ENCODE peak calls at places on chromosomes 2 and 18, in nine cellular contexts. U, D, N, W, X, V, M, K and Z are unnamed samples.

GRCh38 chr2:16662440-16662839 is 3.2 kb downstream of the CYRIA start:
- DNase-seq in U (no peak), D (no peak), N (no peak), W (peak), X (no peak), V (no peak), M (no peak), K (peak), Z (no peak)

GRCh38 chr2:109659356-109660045 is 45.3 kb downstream of the SOWAHC start:
- DNase-seq in U (no peak), D (no peak), N (no peak), W (no peak), X (no peak), V (peak), M (no peak), K (no peak), Z (no peak)

GRCh38 chr2:54402350-54402749 is 53.8 kb upstream of the SPTBN1 start:
- DNase-seq in U (no peak), D (no peak), N (peak), W (peak), X (no peak), V (no peak), M (no peak), K (peak), Z (peak)

GRCh38 chr2:109280804-109281203 is 151.8 kb downstream of the SH3RF3 start:
- DNase-seq in U (no peak), D (no peak), N (no peak), W (no peak), X (no peak), V (no peak), M (no peak), K (no peak), Z (no peak)

GRCh38 chr2:105873281-105873680 is 128.6 kb downstream of the NCK2 start:
- DNase-seq in U (no peak), D (no peak), N (no peak), W (no peak), X (no peak), V (no peak), M (no peak), K (peak), Z (no peak)

GRCh38 chr2:50781646-50782045 is 250.3 kb downstream of the NRXN1 start:
- DNase-seq in U (no peak), D (no peak), N (no peak), W (no peak), X (no peak), V (no peak), M (no peak), K (no peak), Z (no peak)

GRCh38 chr2:160666019-160666676 is 172.5 kb upstream of the RBMS1 start:
- DNase-seq in U (peak), D (no peak), N (no peak), W (peak), X (peak), V (no peak), M (no peak), K (peak), Z (no peak)

GRCh38 chr18:64116806-64117205 is 32.1 kb downstream of the LINC00305 start:
- DNase-seq in U (no peak), D (no peak), N (no peak), W (no peak), X (no peak), V (no peak), M (no peak), K (no peak), Z (no peak)

GRCh38 chr2:133123393-133123792 is 444.9 kb downstream of the NCKAP5 start:
- DNase-seq in U (no peak), D (no peak), N (no peak), W (no peak), X (no peak), V (no peak), M (no peak), K (no peak), Z (no peak)

GRCh38 chr2:122506620-122507019 is 751.2 kb downstream of the TSN start:
- DNase-seq in U (no peak), D (no peak), N (no peak), W (no peak), X (no peak), V (no peak), M (no peak), K (no peak), Z (no peak)

GRCh38 chr2:54808642-54809041 is 85.2 kb downstream of the EML6 start:
- DNase-seq in U (no peak), D (no peak), N (no peak), W (no peak), X (no peak), V (no peak), M (no peak), K (peak), Z (no peak)

GRCh38 chr2:144438722-144439508 is 81.0 kb downstream of the ZEB2 start:
- DNase-seq in U (no peak), D (no peak), N (no peak), W (no peak), X (no peak), V (no peak), M (no peak), K (no peak), Z (no peak)

GRCh38 chr2:229154381-229154780 is 116.7 kb downstream of the PID1 start:
- DNase-seq in U (no peak), D (no peak), N (no peak), W (peak), X (no peak), V (no peak), M (no peak), K (peak), Z (no peak)

GRCh38 chr2:3487028-3487425 is 32.3 kb downstream of the ADI1 start:
- DNase-seq in U (no peak), D (no peak), N (no peak), W (no peak), X (no peak), V (no peak), M (peak), K (peak), Z (no peak)

GRCh38 chr2:170409164-170409535 is 231.2 kb downstream of the MYO3B start:
- DNase-seq in U (peak), D (peak), N (peak), W (peak), X (peak), V (no peak), M (peak), K (peak), Z (peak)

GRCh38 chr18:31040982-31041345 is 1.6 kb downstream of the DSC3 start:
- DNase-seq in U (no peak), D (peak), N (no peak), W (peak), X (no peak), V (no peak), M (no peak), K (no peak), Z (no peak)
- H3K4me3 ChIP-seq in U (peak), D (no peak), N (peak), W (peak), X (no peak), V (no peak), M (no peak), K (no peak), Z (peak)

DNA sequence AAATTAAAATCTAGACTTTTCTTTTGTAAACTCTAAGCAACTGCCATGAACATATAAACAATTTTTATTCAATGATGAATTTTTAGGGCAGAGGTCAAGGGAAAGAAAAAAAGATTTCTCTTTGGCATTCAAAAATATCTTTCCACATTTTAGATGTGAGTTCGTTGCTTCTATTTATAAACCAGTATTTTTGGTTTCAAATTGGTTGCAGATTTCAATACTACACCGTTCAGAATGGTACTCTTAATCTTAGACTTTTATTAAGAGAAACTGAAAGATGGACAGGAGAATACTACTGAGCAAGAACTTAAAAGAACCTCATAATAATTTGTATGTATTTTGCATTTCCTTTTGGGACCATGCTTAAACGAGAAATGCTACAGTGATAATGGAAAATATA is 293.7 kb upstream of the CCDC68 start:
- DNase-seq in U (no peak), D (no peak), N (no peak), W (peak), X (no peak), V (no peak), M (no peak), K (no peak), Z (no peak)
- H3K4me3 ChIP-seq in U (no peak), D (no peak), N (peak), W (no peak), X (no peak), V (no peak), M (no peak), K (no peak), Z (no peak)

GRCh38 chr2:74777161-74777900 is 56.6 kb upstream of the HK2 start:
- DNase-seq in U (no peak), D (no peak), N (no peak), W (no peak), X (peak), V (no peak), M (no peak), K (no peak), Z (no peak)
- H3K4me3 ChIP-seq in U (no peak), D (peak), N (no peak), W (no peak), X (no peak), V (no peak), M (no peak), K (no peak), Z (no peak)

GRCh38 chr2:237563816-237564215 is 2.6 kb upstream of the PRLH start:
- DNase-seq in U (no peak), D (no peak), N (no peak), W (peak), X (no peak), V (no peak), M (no peak), K (no peak), Z (no peak)
- H3K4me3 ChIP-seq in U (no peak), D (no peak), N (no peak), W (no peak), X (no peak), V (no peak), M (no peak), K (no peak), Z (no peak)

DNA sequence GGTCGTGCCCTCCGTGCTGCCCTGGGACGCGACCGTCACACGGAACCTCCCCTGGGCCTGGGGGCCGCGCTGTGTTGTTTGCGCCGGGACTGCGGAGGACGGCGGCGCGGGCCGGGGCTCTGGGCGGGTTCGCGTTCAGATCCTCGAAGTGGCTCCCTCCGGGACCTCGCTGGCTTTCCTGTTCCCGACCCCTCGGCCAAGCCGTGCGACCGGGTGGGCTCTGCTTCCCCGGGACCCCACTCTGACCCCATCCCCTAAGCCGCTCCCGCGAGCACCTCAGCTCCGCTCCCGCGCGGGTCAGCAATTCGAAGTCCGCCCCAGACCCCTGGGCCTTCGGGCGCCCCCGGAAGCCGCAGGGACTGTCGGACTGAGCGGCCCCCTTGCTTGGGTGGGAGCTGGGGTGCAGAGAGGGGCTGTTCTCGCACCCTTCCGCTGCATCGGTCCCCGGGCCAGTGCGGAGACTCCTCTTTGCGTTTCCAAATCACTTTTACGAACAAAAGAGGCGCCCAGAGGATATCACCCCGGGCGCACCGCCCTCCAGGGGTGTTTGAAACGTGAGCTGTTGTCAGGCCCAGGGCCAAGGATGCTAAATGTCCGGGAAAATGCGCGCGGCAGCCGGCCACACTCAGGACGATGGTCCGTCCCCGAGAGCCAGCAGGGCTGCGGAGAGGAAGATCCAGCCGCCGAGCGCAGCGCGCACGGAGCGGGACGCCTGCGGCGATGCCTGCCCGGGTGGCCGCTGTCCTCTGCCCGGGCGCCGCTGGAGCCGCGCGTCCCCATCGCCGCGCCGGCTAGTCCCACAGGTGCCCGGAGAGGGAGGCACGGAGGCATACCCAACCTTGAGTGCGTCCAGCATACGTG is 73.5 kb downstream of the ZCCHC2 start:
- DNase-seq in U (no peak), D (no peak), N (no peak), W (peak), X (no peak), V (peak), M (no peak), K (peak), Z (peak)
- H3K4me3 ChIP-seq in U (no peak), D (peak), N (peak), W (peak), X (no peak), V (peak), M (peak), K (peak), Z (peak)

DNA sequence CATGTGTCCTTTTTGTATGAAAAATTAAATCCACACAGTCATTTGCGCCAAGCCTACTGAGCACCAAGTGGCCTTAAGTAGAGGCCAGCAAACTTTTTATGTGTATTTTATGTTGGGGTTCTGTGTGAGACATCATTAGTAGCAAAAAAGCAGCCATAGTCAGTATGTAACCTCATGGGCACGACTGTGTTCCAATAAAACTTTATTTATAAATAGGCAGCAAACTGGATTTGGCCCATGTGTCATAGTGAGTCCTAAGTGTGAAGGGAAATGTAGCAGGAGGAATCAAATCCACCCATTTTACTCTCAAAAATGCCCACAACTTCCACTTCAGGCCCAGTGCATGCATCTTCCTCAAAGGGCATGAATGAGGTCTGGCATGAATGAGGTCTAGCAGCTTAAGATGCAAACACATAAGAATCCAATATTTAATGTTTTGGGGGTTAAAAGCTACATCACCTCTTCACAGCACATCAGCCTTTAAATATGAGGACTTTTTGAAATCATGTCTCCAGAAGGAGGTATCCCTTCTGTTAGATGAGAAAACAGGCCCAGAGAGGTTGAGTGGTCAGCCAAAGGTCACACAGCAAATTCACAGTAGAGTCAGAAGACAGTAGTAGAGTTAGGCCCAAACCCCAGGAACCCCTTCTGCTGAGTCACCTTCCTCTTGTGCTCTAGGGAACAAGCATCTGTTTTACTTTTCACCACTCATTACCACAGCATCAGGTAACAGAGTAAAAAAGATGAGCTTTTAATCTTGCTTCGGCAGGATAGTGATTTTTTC is 45.6 kb downstream of the MREG start:
- DNase-seq in U (no peak), D (no peak), N (no peak), W (peak), X (no peak), V (no peak), M (no peak), K (peak), Z (no peak)
- H3K4me3 ChIP-seq in U (no peak), D (no peak), N (no peak), W (no peak), X (no peak), V (no peak), M (no peak), K (no peak), Z (no peak)

DNA sequence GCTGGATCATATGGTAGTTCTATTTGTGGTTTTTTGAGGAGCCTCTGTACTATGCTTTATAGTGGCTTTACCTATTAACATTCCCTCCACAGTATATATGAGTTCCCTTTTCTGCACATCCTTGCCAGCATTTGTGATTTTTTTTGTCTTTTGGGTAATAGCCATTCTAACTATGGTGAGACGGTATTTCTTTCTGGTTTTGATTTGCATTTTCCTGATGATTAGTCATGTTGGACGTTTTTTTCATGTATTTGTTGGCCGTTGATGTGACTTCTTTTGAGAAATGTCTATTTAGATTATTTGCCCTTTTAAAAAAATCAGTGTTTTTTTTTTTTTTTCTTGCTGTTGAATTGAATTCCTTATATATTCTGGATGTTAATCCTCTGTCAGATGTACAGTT is 31.1 kb downstream of the ACTR3 start:
- DNase-seq in U (no peak), D (no peak), N (no peak), W (peak), X (no peak), V (no peak), M (no peak), K (peak), Z (no peak)
- H3K4me3 ChIP-seq in U (no peak), D (no peak), N (no peak), W (no peak), X (no peak), V (no peak), M (no peak), K (no peak), Z (no peak)

GRCh38 chr18:32730620-32731021 is 42.2 kb downstream of the KLHL14 start:
- DNase-seq in U (no peak), D (no peak), N (no peak), W (peak), X (peak), V (no peak), M (no peak), K (peak), Z (no peak)
- H3K4me3 ChIP-seq in U (no peak), D (no peak), N (peak), W (no peak), X (no peak), V (peak), M (peak), K (peak), Z (peak)